ENCODE peak calls at places on chromosomes 7 and 10, in eight cellular contexts. M is GM23338, R is Karpas-422, L is heart right ventricle, P is DND-41, A is kidney epithelial cell, U is heart left ventricle, Q is psoas muscle. E is an unnamed sample.

GRCh38 chr7:70356975-70357374 is 758.7 kb downstream of the AUTS2 start:
- DNase-seq in M (no peak), R (no peak), L (no peak), P (no peak), A (no peak), U (no peak), Q (no peak), E (no peak)

GRCh38 chr10:119687192-119688032 is 36.2 kb downstream of the BAG3 start:
- DNase-seq in M (peak; percentile 98), R (no peak), L (no peak), P (no peak), A (no peak), U (no peak), Q (no peak), E (no peak)

GRCh38 chr10:6045600-6046457 is 16.3 kb downstream of the IL2RA start:
- DNase-seq in M (no peak), R (no peak), L (peak; percentile 1), P (no peak), A (no peak), U (peak; percentile 1), Q (no peak), E (no peak)

GRCh38 chr10:114033566-114033965 is 10.1 kb upstream of the ADRB1 start:
- DNase-seq in M (no peak), R (no peak), L (no peak), P (no peak), A (no peak), U (no peak), Q (no peak), E (no peak)

GRCh38 chr7:47652591-47652990 is 70.7 kb upstream of the TNS3 start:
- DNase-seq in M (no peak), R (no peak), L (no peak), P (no peak), A (no peak), U (no peak), Q (no peak), E (no peak)

GRCh38 chr10:31099664-31100063 is 68.0 kb upstream of the ZNF438 start:
- DNase-seq in M (no peak), R (no peak), L (no peak), P (no peak), A (peak; percentile 93), U (no peak), Q (no peak), E (no peak)

GRCh38 chr7:50467817-50468610 is 17.9 kb upstream of the FIGNL1 start:
- DNase-seq in M (peak; percentile 91), R (peak; percentile 89), L (peak; percentile 80), P (peak; percentile 86), A (no peak), U (peak; percentile 72), Q (peak; percentile 93), E (peak; percentile 73)

GRCh38 chr10:121910673-121911420 is 17.0 kb downstream of the ATE1 start:
- DNase-seq in M (no peak), R (no peak), L (no peak), P (no peak), A (no peak), U (no peak), Q (no peak), E (no peak)

GRCh38 chr10:86209726-86210125 is 156.9 kb downstream of the GRID1 start:
- DNase-seq in M (no peak), R (no peak), L (no peak), P (no peak), A (no peak), U (no peak), Q (no peak), E (no peak)

GRCh38 chr7:92366730-92367129 is 80.6 kb upstream of the GATAD1 start:
- DNase-seq in M (no peak), R (no peak), L (no peak), P (no peak), A (no peak), U (no peak), Q (no peak), E (no peak)

DNA sequence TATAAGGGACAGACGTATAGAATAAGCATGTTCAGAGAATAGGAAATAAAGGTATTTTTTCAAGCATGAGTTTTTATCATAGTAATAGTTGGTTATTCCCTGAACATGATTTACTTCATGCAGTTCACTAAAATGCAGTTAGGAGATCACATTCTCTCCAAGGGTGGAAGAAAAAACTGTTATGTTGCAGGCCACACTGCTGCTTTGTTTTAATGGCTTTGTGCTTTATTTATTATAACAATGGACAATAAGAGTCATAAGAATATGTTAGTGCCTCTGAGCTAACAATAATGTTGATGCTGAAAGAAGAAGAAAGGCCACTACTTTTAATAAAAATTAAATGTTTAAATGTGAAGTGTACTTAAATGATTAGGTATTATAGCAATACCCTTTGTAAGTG is 78.5 kb upstream of the GATAD1 start:
- DNase-seq in M (no peak), R (no peak), L (no peak), P (no peak), A (no peak), U (no peak), Q (no peak), E (no peak)
- H3K36me3 ChIP-seq in M (no peaks in the 10 kb centered on the region), R (peaks cover 16% of the 10 kb centered on the region), L (peaks cover 54% of the 10 kb centered on the region), P (peaks cover 28% of the 10 kb centered on the region), A (no peaks in the 10 kb centered on the region), U (peaks cover 55% of the 10 kb centered on the region), Q (no peaks in the 10 kb centered on the region), E (peaks cover 25% of the 10 kb centered on the region)

DNA sequence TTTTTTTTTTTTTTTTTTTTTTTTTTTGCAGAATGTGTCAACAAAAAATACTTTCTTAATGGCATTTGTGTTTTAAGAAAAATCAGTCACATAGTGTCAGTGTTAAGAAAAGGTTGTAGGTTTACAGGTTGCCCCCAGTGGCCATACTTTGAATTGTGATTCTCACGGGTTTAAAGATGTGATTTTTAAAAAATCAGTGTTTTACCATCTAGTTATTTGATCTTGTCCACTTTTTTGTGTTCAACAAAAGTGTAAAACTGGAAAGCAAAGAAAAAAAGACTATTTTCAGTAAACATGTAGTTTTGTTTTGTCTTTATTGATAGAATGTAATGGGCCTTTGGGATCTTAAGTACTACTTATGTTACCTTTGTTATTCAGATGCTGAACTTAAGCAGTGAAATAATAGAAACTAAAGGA is 25.7 kb downstream of the SUV39H2 start:
- DNase-seq in M (peak; percentile 59), R (peak; percentile 81), L (no peak), P (no peak), A (no peak), U (no peak), Q (no peak), E (no peak)
- H3K36me3 ChIP-seq in M (peaks cover 55% of the 10 kb centered on the region), R (peaks cover 79% of the 10 kb centered on the region), L (peaks cover 75% of the 10 kb centered on the region), P (peaks cover 93% of the 10 kb centered on the region), A (no peaks in the 10 kb centered on the region), U (peaks cover 72% of the 10 kb centered on the region), Q (no peaks in the 10 kb centered on the region), E (peaks cover 14% of the 10 kb centered on the region)

GRCh38 chr7:23520582-23520981 is 11.2 kb downstream of the TRA2A start:
- DNase-seq in M (peak; percentile 41), R (no peak), L (no peak), P (no peak), A (no peak), U (no peak), Q (no peak), E (no peak)
- H3K36me3 ChIP-seq in M (peaks cover 48% of the 10 kb centered on the region), R (peaks cover 67% of the 10 kb centered on the region), L (peaks cover 65% of the 10 kb centered on the region), P (peaks cover 81% of the 10 kb centered on the region), A (peaks cover 2% of the 10 kb centered on the region), U (peaks cover 65% of the 10 kb centered on the region), Q (peaks cover 14% of the 10 kb centered on the region), E (peaks cover 60% of the 10 kb centered on the region)

GRCh38 chr7:45080265-45080957 is 8.4 kb downstream of the NACAD start:
- DNase-seq in M (no peak), R (no peak), L (no peak), P (no peak), A (no peak), U (no peak), Q (no peak), E (no peak)
- H3K36me3 ChIP-seq in M (no peaks in the 10 kb centered on the region), R (peaks cover 3% of the 10 kb centered on the region), L (peaks cover 24% of the 10 kb centered on the region), P (peaks cover 19% of the 10 kb centered on the region), A (no peaks in the 10 kb centered on the region), U (peaks cover 21% of the 10 kb centered on the region), Q (no peaks in the 10 kb centered on the region), E (peaks cover 28% of the 10 kb centered on the region)

GRCh38 chr7:33044986-33045385 is 17.6 kb downstream of the NT5C3A start:
- DNase-seq in M (no peak), R (peak; percentile 69), L (no peak), P (no peak), A (no peak), U (no peak), Q (no peak), E (no peak)

GRCh38 chr7:33040803-33041516 is 21.6 kb downstream of the NT5C3A start:
- DNase-seq in M (no peak), R (peak; percentile 97), L (no peak), P (no peak), A (peak; percentile 25), U (peak; percentile 19), Q (no peak), E (no peak)

GRCh38 chr7:33039905-33040292 is 22.7 kb downstream of the NT5C3A start:
- DNase-seq in M (no peak), R (no peak), L (no peak), P (no peak), A (no peak), U (no peak), Q (no peak), E (no peak)

GRCh38 chr7:33043875-33044718 is 18.5 kb downstream of the NT5C3A start:
- DNase-seq in M (no peak), R (no peak), L (no peak), P (no peak), A (no peak), U (no peak), Q (no peak), E (no peak)

DNA sequence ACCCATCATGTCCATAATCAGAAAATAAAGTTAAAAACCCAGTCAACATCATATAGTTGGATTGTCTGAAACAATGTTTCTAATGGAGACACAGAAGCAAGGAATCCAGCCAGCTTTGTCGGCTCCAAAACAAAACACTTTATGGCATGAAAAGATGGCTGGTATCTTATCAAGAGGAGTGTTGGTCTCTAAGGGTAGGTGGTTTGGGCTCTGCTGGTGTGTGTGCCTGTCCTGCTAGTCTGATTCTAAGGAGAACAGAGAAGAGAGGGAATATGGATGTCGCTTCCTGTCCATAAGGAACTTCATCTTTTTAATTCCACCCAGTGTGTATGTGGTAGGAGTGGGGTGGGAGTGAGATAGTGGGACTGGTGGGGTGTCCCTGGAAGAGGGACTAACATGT is 19.1 kb downstream of the NT5C3A start:
- DNase-seq in M (peak; percentile 3), R (no peak), L (no peak), P (no peak), A (no peak), U (no peak), Q (no peak), E (no peak)
- H3K36me3 ChIP-seq in M (no peaks in the 10 kb centered on the region), R (no peaks in the 10 kb centered on the region), L (no peaks in the 10 kb centered on the region), P (no peaks in the 10 kb centered on the region), A (no peaks in the 10 kb centered on the region), U (no peaks in the 10 kb centered on the region), Q (no peaks in the 10 kb centered on the region), E (no peaks in the 10 kb centered on the region)

GRCh38 chr10:45440511-45441062 is 66.6 kb downstream of the ALOX5 start:
- DNase-seq in M (no peak), R (no peak), L (no peak), P (no peak), A (no peak), U (no peak), Q (no peak), E (no peak)

GRCh38 chr10:45438457-45439090 is 64.6 kb downstream of the ALOX5 start:
- DNase-seq in M (no peak), R (no peak), L (no peak), P (no peak), A (no peak), U (no peak), Q (no peak), E (no peak)

GRCh38 chr10:45439873-45440272 is 65.9 kb downstream of the ALOX5 start:
- DNase-seq in M (no peak), R (no peak), L (no peak), P (no peak), A (no peak), U (no peak), Q (no peak), E (no peak)

GRCh38 chr10:45437587-45438456 is 63.8 kb downstream of the ALOX5 start:
- DNase-seq in M (no peak), R (no peak), L (no peak), P (no peak), A (no peak), U (no peak), Q (no peak), E (no peak)

GRCh38 chr10:45439365-45439764 is 65.3 kb downstream of the ALOX5 start:
- DNase-seq in M (no peak), R (no peak), L (no peak), P (no peak), A (no peak), U (no peak), Q (no peak), E (no peak)
- H3K36me3 ChIP-seq in M (no peaks in the 10 kb centered on the region), R (peaks cover 69% of the 10 kb centered on the region), L (peaks cover 27% of the 10 kb centered on the region), P (no peaks in the 10 kb centered on the region), A (no peaks in the 10 kb centered on the region), U (no peaks in the 10 kb centered on the region), Q (no peaks in the 10 kb centered on the region), E (no peaks in the 10 kb centered on the region)

E was measured in tibial artery.